ENCODE peak calls at places on chromosome 15, in seven cellular contexts. B is tibial nerve, R is HCEC 1CT, M is H7, C is lower lobe of right lung, K is NCI-H2107, Q is HS-27A. N is an unnamed sample.

GRCh38 chr15:78195735-78196201 is 38.6 kb downstream of the ACSBG1 start:
- DNase-seq in C (no peak), R (no peak), B (no peak), M (peak), Q (no peak), K (no peak), N (no peak)

GRCh38 chr15:61084502-61084901 is 144.6 kb downstream of the RORA start:
- DNase-seq in B (no peak), M (no peak), Q (no peak), K (no peak), R (no peak), C (no peak), N (no peak)

GRCh38 chr15:55389276-55389631 is 18.9 kb downstream of the CCPG1 start:
- DNase-seq in Q (peak), B (no peak), R (peak), M (no peak), C (no peak), K (no peak), N (no peak)

GRCh38 chr15:101269479-101270223 is 7.6 kb downstream of the SELENOS start:
- DNase-seq in C (no peak), K (no peak), B (no peak), R (peak), M (peak), Q (no peak), N (no peak)

GRCh38 chr15:81275711-81276417 is 48.1 kb downstream of the STARD5 start:
- DNase-seq in K (no peak), M (no peak), C (no peak), R (peak), B (no peak), Q (no peak), N (no peak)

GRCh38 chr15:39624806-39625205 is 43.9 kb downstream of the THBS1 start:
- DNase-seq in R (peak), K (no peak), B (peak), Q (peak), C (peak), M (no peak), N (peak)

GRCh38 chr15:73852507-73852906 is 20.9 kb upstream of the TBC1D21 start:
- DNase-seq in M (no peak), Q (no peak), C (no peak), R (no peak), B (no peak), K (no peak), N (no peak)

GRCh38 chr15:42152196-42152920 is 4.1 kb downstream of the PLA2G4F start:
- DNase-seq in Q (no peak), R (no peak), K (no peak), C (peak), B (no peak), M (peak), N (no peak)

GRCh38 chr15:37789881-37790280 is 144.6 kb upstream of the TMCO5A start:
- DNase-seq in R (peak), K (no peak), M (no peak), C (no peak), B (no peak), Q (peak), N (no peak)

GRCh38 chr15:100869151-100869999 is 10.3 kb upstream of the ALDH1A3 start:
- DNase-seq in M (peak), Q (no peak), C (no peak), K (no peak), B (no peak), R (no peak), N (no peak)

GRCh38 chr15:90407871-90408317 is 19.9 kb downstream of the IQGAP1 start:
- DNase-seq in R (peak), C (no peak), Q (no peak), M (no peak), B (no peak), K (no peak), N (no peak)

GRCh38 chr15:69469467-69470191 is 17.0 kb downstream of the RPLP1 start:
- DNase-seq in Q (no peak), K (no peak), C (peak), R (peak), M (no peak), B (no peak), N (no peak)

GRCh38 chr15:70701891-70702568 is 61.3 kb downstream of the UACA start:
- DNase-seq in Q (peak), K (no peak), C (no peak), M (no peak), R (peak), B (no peak), N (no peak)

GRCh38 chr15:65680544-65680943 is 58.8 kb downstream of the SLC24A1 start:
- DNase-seq in K (no peak), C (no peak), B (no peak), R (no peak), M (no peak), Q (no peak), N (no peak)

GRCh38 chr15:80849308-80849707 is 70.1 kb downstream of the CEMIP start:
- DNase-seq in M (no peak), R (peak), Q (peak), B (no peak), K (no peak), C (peak), N (no peak)